ENCODE peak calls at places on chromosomes 3 and 15, in seven cellular contexts. N is lower lobe of right lung, A is prostate gland, Y is Peyer's patch, T is GM23338, D is iPS DF 6.9, E is HAP-1. V is an unnamed sample. For H3K27me3 and H3K4me1, the result is how much of the 10 kb centered on the place peaks cover.

GRCh38 chr15:24678485-24678884 is 2.9 kb downstream of the NPAP1 start:
- DNase-seq in N (no peak), A (no peak), Y (no peak), T (peak), D (no peak), E (no peak), V (no peak)

GRCh38 chr15:46786886-46787285 is 930.4 kb upstream of the SEMA6D start:
- DNase-seq in N (no peak), A (no peak), Y (no peak), T (peak), D (no peak), E (no peak), V (no peak)

GRCh38 chr3:192409838-192410683 is 317.3 kb downstream of the FGF12 start:
- DNase-seq in N (no peak), A (no peak), Y (no peak), T (peak), D (no peak), E (peak), V (no peak)

GRCh38 chr3:175940243-175940642 is 1081.1 kb downstream of the NAALADL2 start:
- DNase-seq in N (no peak), A (no peak), Y (no peak), T (no peak), D (no peak), E (no peak), V (no peak)

GRCh38 chr3:194270627-194271458 is 80.3 kb downstream of the CPN2 start:
- DNase-seq in N (peak), A (peak), Y (no peak), T (no peak), D (no peak), E (no peak), V (no peak)

GRCh38 chr3:114411811-114412803 is 118.3 kb downstream of the TIGIT start:
- DNase-seq in N (no peak), A (no peak), Y (no peak), T (no peak), D (no peak), E (no peak), V (peak)

GRCh38 chr3:69012836-69013255 is 638 bp downstream of the EOGT start:
- DNase-seq in N (peak), A (peak), Y (peak), T (peak), D (no peak), E (peak), V (peak)

GRCh38 chr15:95551580-95551979 is 778.9 kb upstream of the NR2F2 start:
- DNase-seq in N (no peak), A (no peak), Y (no peak), T (no peak), D (no peak), E (no peak), V (no peak)

GRCh38 chr3:107284570-107284969 is 92.7 kb upstream of the CCDC54 start:
- DNase-seq in N (no peak), A (no peak), Y (no peak), T (no peak), D (no peak), E (no peak), V (no peak)

GRCh38 chr3:123027292-123028232 is at the start of gene SEMA5B:
- DNase-seq in N (peak), A (no peak), Y (peak), T (peak), D (no peak), E (peak), V (peak)

GRCh38 chr3:151191095-151191494 is 11.9 kb downstream of the GPR171 start:
- DNase-seq in N (no peak), A (no peak), Y (no peak), T (no peak), D (no peak), E (no peak), V (no peak)

GRCh38 chr15:39472661-39473657 is 107.9 kb upstream of the THBS1 start:
- DNase-seq in N (peak), A (no peak), Y (peak), T (no peak), D (no peak), E (no peak), V (no peak)

GRCh38 chr15:68375191-68375631 is 56.8 kb downstream of the ITGA11 start:
- DNase-seq in N (no peak), A (no peak), Y (no peak), T (no peak), D (no peak), E (peak), V (no peak)

DNA sequence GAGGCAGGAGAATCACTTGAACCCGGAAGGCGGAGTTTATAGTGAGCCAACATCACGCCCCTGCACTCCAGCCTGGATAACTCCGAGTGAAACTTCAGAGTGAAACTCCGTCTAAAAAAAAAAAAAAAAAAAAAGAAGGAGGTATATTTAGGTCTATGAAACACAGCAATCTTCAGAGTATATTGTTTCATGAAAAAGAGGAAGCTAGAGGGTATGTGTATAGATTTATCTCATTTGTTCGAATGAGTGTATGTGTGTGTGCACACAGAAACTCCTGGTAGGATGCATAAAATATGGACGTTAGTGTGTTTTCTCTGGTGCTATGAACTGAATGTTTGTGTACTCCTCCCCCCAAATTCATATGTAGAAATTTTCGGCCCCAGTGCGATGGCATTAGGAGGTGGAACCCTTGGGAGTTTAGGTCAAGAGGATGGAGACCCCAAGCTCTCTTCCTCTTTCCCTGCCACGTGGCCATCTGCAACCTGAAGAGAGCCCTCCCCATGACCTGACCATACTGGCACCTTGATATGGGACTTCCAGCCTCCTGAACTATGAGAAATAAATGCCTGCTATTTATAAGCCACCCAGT is 98.6 kb upstream of the KLF13 start:
- DNase-seq in N (no peak), A (no peak), Y (no peak), T (no peak), D (no peak), E (no peak), V (no peak)
- H3K27me3 ChIP-seq in N (under half), A (under half), Y (under half), T (under half), D (under half), E (under half), V (under half)

DNA sequence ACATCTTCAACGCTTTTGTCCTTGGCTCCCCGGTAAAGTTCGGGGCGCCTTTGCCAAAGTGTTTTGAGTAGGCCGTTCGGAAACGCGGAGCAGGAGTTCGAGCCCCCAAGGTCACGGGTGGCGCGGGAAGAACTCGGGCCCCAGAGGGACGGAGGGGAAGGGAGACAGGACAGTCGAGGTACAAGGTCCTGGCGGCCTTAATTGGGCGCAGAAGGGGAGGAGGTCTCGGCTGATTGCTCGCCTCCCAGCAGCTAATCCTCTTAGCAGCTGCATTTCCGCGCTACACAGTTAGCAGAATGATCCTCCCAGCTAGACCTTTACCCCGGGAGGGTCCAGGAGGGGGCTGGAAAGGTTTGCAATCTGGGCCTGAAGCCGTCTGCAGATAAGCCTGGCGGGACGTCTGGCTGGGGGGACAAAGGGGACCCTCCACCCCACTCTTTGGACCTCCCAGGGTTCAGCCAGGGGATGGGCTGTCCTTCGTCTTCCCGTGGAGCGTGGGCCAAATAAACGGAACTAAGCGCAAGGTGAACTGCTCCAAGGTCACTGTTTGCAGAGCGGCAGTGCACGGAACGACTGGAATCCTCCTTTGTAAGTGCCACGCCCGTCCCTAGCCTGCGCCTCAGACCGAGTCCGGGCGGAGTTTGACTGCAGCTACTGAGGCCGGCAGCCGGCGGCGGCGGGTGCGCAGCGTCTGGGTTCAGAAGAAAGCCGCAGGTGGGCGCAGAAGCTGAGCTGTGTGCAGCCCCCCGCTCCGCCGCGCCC is 7.2 kb downstream of the EOMES start:
- DNase-seq in N (peak), A (no peak), Y (no peak), T (peak), D (no peak), E (no peak), V (no peak)
- H3K4me3 ChIP-seq in N (peak), A (no peak), Y (peak), T (peak), D (no peak), E (no peak), V (no peak)

DNA sequence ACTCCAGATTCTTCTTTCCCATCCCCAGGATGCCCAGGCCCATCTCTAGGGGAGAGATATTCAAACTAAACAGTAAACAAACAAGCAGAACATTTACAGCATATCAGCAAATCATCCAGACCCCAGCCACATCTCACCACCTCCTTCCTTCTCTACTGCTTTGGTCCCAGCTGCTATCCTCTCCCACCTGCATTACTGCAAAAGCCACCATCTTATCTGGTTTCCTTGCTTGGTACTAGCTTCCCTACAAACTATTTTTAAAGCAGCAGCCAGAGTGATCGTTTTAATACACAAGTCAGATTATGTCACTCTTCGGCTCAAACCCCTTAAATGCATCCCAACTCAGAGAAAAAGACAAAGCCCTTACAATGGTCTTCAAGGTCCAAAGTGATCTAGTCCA is 4.8 kb downstream of the LYSMD2 start:
- DNase-seq in N (no peak), A (no peak), Y (no peak), T (no peak), D (no peak), E (no peak), V (no peak)
- H3K4me1 ChIP-seq in N (under half), A (under half), Y (under half), T (under half), D (under half), E (under half), V (half or more)

DNA sequence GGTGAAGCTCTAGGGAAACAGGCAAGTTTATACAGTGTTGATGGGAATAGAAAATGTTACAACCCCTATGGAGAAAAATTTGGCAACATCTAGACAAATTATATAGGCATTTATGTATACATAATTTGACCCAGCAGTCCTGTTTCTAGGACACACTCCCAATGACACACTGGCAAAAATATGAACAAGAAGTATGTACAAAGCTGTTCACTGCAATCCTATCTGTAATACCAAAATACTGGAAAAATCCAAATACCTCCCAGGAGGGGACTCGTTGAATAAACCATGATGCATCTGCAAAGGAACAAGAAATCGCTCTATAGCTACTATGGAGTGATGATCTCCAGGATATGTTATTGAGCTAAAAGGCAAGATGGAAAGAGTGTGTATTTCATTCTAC is 8.5 kb downstream of the BFSP2 start:
- DNase-seq in N (no peak), A (no peak), Y (no peak), T (no peak), D (no peak), E (no peak), V (no peak)
- H3K27me3 ChIP-seq in N (under half), A (under half), Y (under half), T (under half), D (under half), E (under half), V (under half)

GRCh38 chr3:144031938-144032337 is 60.3 kb downstream of the DIPK2A start:
- DNase-seq in N (no peak), A (peak), Y (no peak), T (no peak), D (no peak), E (no peak), V (no peak)
- H3K4me3 ChIP-seq in N (no peak), A (no peak), Y (no peak), T (no peak), D (no peak), E (no peak), V (no peak)

GRCh38 chr3:129558772-129559564 is 16.0 kb downstream of the H1-8 start:
- DNase-seq in N (no peak), A (no peak), Y (no peak), T (no peak), D (no peak), E (no peak), V (no peak)

GRCh38 chr3:129559565-129560079 is 16.6 kb downstream of the H1-8 start:
- DNase-seq in N (no peak), A (no peak), Y (no peak), T (no peak), D (no peak), E (no peak), V (no peak)

GRCh38 chr3:129557737-129558037 is 14.7 kb downstream of the H1-8 start:
- DNase-seq in N (no peak), A (no peak), Y (no peak), T (no peak), D (no peak), E (no peak), V (no peak)

GRCh38 chr3:129556890-129557736 is 14.1 kb downstream of the H1-8 start:
- DNase-seq in N (no peak), A (no peak), Y (no peak), T (no peak), D (no peak), E (no peak), V (no peak)

DNA sequence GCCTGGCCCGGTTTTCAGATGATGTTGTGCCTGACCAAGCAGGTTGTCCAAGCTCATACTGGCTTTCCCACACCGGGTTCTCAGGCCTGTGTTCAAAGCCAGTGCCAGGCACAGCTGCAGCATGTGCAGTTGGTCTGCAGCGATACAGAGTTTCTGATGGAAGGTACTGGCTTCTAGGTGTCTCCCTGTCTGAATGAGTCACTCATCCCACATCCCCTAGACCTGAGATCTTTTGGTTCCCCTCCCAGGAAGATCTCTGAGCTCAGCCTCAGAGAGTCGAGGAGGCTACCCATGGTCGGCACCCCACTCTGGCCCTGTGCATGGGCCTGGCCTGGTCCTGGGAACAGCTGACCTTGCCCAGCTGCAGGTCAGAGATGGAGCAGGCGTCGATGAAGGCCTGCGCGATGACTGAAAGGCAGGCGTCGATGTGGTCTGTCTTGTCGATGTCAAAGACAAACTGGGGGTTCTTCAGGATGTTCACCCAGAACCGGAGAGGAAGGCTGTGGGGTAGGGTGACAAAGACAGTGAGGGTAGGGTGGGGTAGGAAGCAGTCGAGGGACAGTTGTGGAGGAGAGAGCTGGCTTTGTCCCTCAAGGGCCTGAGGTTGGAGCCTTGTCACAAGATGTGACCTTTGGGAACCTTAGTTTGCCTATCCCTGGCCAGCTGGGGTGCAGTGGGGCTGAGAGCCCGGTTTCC is 15.2 kb downstream of the H1-8 start:
- DNase-seq in N (no peak), A (no peak), Y (no peak), T (no peak), D (no peak), E (no peak), V (no peak)
- H3K4me1 ChIP-seq in N (half or more), A (under half), Y (under half), T (under half), D (under half), E (under half), V (under half)

DNA sequence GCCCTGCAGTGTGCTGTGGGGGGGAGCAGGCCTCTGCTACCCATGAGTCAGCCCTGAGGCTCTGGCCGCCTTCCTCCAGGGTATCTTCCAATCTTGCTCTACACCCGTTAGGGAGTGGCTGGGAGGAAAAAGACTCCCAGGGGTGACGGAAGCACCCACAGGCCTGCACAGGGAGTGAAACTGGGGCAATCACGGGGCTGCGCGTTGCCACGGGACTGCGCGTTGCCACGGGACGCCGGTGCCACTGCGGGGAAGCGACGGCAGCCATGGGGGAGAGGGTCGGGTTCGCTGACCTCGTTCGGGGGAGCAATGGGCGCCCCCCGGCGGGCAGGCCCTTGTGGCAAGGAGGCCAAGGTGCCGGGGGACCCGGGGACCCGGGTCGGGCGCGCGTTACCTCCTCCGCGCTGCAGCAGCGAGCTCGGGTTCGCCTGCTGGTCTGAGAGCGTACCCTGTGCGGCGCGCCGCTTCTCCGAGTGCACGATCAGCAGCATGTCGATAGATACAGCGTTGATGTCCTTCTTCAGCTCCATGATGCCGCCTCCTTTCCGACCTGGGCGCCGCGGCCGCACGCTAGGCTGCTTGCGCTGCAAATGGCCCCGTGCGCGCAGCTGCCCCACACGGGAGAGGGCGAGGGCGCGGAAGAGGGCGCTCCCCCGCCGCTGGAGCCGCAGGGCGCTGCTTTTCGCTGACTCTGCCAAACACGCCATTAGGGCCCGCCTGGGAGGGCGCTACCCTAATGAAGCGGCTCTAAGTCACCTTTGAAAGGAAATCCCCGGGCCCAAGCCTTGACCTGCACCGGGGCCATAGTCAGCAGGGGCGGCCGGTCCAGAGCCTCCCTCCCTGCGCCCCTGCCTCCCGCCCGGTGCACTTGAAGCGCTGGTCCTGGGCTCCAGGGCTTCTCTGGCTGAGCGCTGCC is at the start of gene KY:
- DNase-seq in N (peak), A (peak), Y (no peak), T (peak), D (no peak), E (peak), V (peak)
- H3K27me3 ChIP-seq in N (under half), A (under half), Y (under half), T (half or more), D (half or more), E (under half), V (under half)